ENCODE peak calls at places on chromosomes 11 and 22, in seven cellular contexts. O, M, T, A, R, V and K are unnamed samples.

GRCh38 chr22:30944986-30945385 is 23.6 kb downstream of the MORC2 start:
- DNase-seq in O (no peak), M (no peak), T (no peak), A (no peak), R (no peak), V (no peak), K (no peak)

GRCh38 chr11:27698872-27699241 is 1.4 kb downstream of the BDNF start:
- DNase-seq in O (peak), M (peak), T (peak), A (peak), R (peak), V (peak), K (peak)

GRCh38 chr11:8932564-8933180 is at the start of gene C11orf16:
- DNase-seq in O (no peak), M (no peak), T (no peak), A (no peak), R (no peak), V (no peak), K (no peak)

GRCh38 chr11:69374110-69374981 is 80.4 kb downstream of the MYEOV start:
- DNase-seq in O (no peak), M (no peak), T (no peak), A (peak), R (no peak), V (no peak), K (no peak)

GRCh38 chr11:65872555-65873279 is at the start of gene EFEMP2:
- DNase-seq in O (no peak), M (peak), T (peak), A (no peak), R (no peak), V (no peak), K (peak)

GRCh38 chr11:65224939-65225283 is 36.9 kb upstream of the POLA2 start:
- DNase-seq in O (no peak), M (peak), T (peak), A (no peak), R (peak), V (peak), K (peak)

GRCh38 chr11:104772806-104773241 is 125.4 kb downstream of the CASP12 start:
- DNase-seq in O (no peak), M (peak), T (peak), A (no peak), R (peak), V (peak), K (peak)

GRCh38 chr11:36360833-36361232 is 64.7 kb downstream of the PRR5L start:
- DNase-seq in O (no peak), M (peak), T (peak), A (no peak), R (no peak), V (peak), K (peak)

GRCh38 chr11:22189660-22190059 is 3.2 kb upstream of the ANO5 start:
- DNase-seq in O (no peak), M (no peak), T (no peak), A (no peak), R (no peak), V (no peak), K (no peak)

GRCh38 chr11:65928667-65929066 is 9.4 kb downstream of the DRAP1 start:
- DNase-seq in O (no peak), M (no peak), T (no peak), A (no peak), R (no peak), V (no peak), K (no peak)

GRCh38 chr11:101336858-101337257 is 207.2 kb upstream of the PGR start:
- DNase-seq in O (no peak), M (no peak), T (no peak), A (no peak), R (no peak), V (no peak), K (no peak)

GRCh38 chr11:131533164-131533563 is 162.7 kb downstream of the NTM start:
- DNase-seq in O (no peak), M (no peak), T (no peak), A (no peak), R (no peak), V (no peak), K (no peak)

GRCh38 chr22:17922925-17923898 is 101.1 kb downstream of the MICAL3 start:
- DNase-seq in O (no peak), M (peak), T (peak), A (no peak), R (no peak), V (peak), K (peak)
- H3K4me3 ChIP-seq in O (no peak), M (no peak), T (no peak), A (no peak), R (no peak), V (no peak), K (no peak)

GRCh38 chr11:95713428-95713827 is 76.2 kb downstream of the FAM76B start:
- DNase-seq in O (no peak), M (no peak), T (no peak), A (no peak), R (no peak), V (no peak), K (no peak)
- H3K4me3 ChIP-seq in O (no peak), M (no peak), T (no peak), A (no peak), R (no peak), V (no peak), K (no peak)

DNA sequence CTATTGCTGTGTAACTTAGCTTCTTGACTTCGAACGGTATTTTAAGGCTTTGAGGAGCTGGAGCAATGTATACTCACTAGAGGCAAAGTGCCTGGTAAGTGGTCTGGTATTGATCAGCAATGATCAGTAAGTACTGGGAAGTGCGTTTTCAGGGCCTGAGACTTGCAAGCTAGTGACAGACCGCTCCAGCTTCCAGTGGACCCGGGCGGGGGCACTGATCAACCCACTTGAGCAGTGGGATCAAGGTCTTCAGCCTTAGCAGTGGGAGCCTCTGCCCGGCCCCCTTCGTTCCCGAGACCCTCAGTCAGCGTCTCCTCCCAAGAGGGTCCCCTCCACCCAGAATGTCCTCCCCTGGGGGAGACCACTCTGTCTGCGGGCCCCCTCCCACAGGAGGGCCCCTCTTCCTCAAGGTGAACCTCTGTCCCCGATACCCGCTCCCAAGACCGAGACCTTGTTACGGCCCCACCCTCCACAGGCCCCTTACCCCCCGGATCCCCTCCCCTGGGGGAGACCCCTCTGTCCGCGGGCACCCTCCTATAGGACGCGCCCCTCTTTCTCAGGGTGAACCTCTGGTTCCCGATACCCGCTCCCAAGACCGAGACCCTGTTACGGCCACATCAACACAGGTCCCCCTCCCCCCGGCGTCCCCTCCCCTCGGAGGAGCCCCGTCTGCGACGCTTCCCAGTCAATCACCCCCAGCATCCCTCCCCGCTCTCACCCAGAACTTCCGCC is 417 bp upstream of the ATXN10 start:
- DNase-seq in O (no peak), M (no peak), T (peak), A (peak), R (no peak), V (no peak), K (no peak)
- H3K4me3 ChIP-seq in O (peak), M (peak), T (peak), A (peak), R (peak), V (peak), K (peak)

GRCh38 chr11:2989551-2989950 is 2.6 kb downstream of the NAP1L4 start:
- DNase-seq in O (no peak), M (no peak), T (no peak), A (no peak), R (no peak), V (no peak), K (no peak)

GRCh38 chr11:2987881-2988280 is 4.2 kb downstream of the NAP1L4 start:
- DNase-seq in O (no peak), M (no peak), T (no peak), A (no peak), R (no peak), V (no peak), K (no peak)

GRCh38 chr11:2990617-2991476 is 1.3 kb downstream of the NAP1L4 start:
- DNase-seq in O (no peak), M (no peak), T (no peak), A (no peak), R (peak), V (no peak), K (no peak)

GRCh38 chr11:2988361-2988762 is 3.8 kb downstream of the NAP1L4 start:
- DNase-seq in O (no peak), M (no peak), T (no peak), A (no peak), R (no peak), V (no peak), K (no peak)

DNA sequence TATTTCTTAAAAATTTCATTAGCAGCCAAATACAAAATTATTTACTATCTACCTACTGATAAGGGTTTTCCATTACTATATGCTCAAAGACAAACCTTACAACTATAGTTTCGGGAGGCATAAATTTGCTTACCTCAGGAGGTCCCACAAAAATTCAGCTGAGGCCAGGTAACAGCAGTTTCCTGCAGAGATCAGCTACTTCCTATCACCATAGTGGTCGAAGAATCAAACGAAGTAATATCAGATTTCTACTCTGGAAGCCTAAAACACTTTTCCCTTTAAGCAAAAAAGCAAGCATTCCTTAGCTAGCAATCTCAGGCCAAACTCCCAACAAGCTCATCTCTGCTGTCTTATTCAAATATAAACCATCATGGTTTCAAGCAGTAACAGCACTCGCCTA is 3.1 kb downstream of the NAP1L4 start:
- DNase-seq in O (no peak), M (peak), T (peak), A (no peak), R (no peak), V (no peak), K (no peak)
- H3K4me3 ChIP-seq in O (peak), M (peak), T (peak), A (no peak), R (peak), V (peak), K (peak)